ENCODE peak calls at places on chromosomes 3 and 15, in nine cellular contexts. One of them, this sample, is unnamed.

GRCh38 chr3:113454625-113455024 is 13.3 kb upstream of the CFAP44 start:
- DNase-seq in K562: no peak
- DNase-seq in HL-60: no peak
- DNase-seq in A549: no peak
- DNase-seq in Panc1: no peak
- DNase-seq in HepG2: no peak
- DNase-seq in SK-N-SH: no peak
- DNase-seq in GM12878: no peak
- DNase-seq in GM23338: no peak
- DNase-seq in this sample: no peak

GRCh38 chr15:22258402-22259150 is 178.2 kb downstream of the OR4M2 start:
- DNase-seq in K562: no peak
- DNase-seq in HL-60: no peak
- DNase-seq in A549: no peak
- DNase-seq in Panc1: no peak
- DNase-seq in HepG2: no peak
- DNase-seq in SK-N-SH: peak; percentile 44
- DNase-seq in GM12878: no peak
- DNase-seq in GM23338: no peak
- DNase-seq in this sample: no peak

GRCh38 chr15:62334581-62334980 is 169.5 kb upstream of the C2CD4B start:
- DNase-seq in K562: no peak
- DNase-seq in HL-60: no peak
- DNase-seq in A549: no peak
- DNase-seq in Panc1: no peak
- DNase-seq in HepG2: no peak
- DNase-seq in SK-N-SH: no peak
- DNase-seq in GM12878: no peak
- DNase-seq in GM23338: no peak
- DNase-seq in this sample: no peak

GRCh38 chr3:71488882-71489281 is 94.6 kb downstream of the FOXP1 start:
- DNase-seq in K562: no peak
- DNase-seq in HL-60: no peak
- DNase-seq in A549: no peak
- DNase-seq in Panc1: no peak
- DNase-seq in HepG2: no peak
- DNase-seq in SK-N-SH: no peak
- DNase-seq in GM12878: no peak
- DNase-seq in GM23338: no peak
- DNase-seq in this sample: no peak

GRCh38 chr15:80778964-80779657 is at the start of gene CEMIP:
- DNase-seq in K562: peak; percentile 80
- DNase-seq in HL-60: no peak
- DNase-seq in A549: peak; percentile 88
- DNase-seq in Panc1: no peak
- DNase-seq in HepG2: peak; percentile 71
- DNase-seq in SK-N-SH: peak; percentile 94
- DNase-seq in GM12878: no peak
- DNase-seq in GM23338: peak; percentile 90
- DNase-seq in this sample: peak; percentile 33

GRCh38 chr3:10449436-10449835 is 56.0 kb downstream of the ATP2B2 start:
- DNase-seq in K562: no peak
- DNase-seq in HL-60: no peak
- DNase-seq in A549: no peak
- DNase-seq in Panc1: no peak
- DNase-seq in HepG2: no peak
- DNase-seq in SK-N-SH: no peak
- DNase-seq in GM12878: no peak
- DNase-seq in GM23338: no peak
- DNase-seq in this sample: no peak

GRCh38 chr15:53378096-53378620 is 381.3 kb downstream of the WDR72 start:
- DNase-seq in K562: no peak
- DNase-seq in HL-60: no peak
- DNase-seq in A549: no peak
- DNase-seq in Panc1: no peak
- DNase-seq in HepG2: no peak
- DNase-seq in SK-N-SH: no peak
- DNase-seq in GM12878: no peak
- DNase-seq in GM23338: no peak
- DNase-seq in this sample: no peak

GRCh38 chr3:184639351-184639750 is 72.5 kb downstream of the MAGEF1 start:
- DNase-seq in K562: no peak
- DNase-seq in HL-60: no peak
- DNase-seq in A549: no peak
- DNase-seq in Panc1: no peak
- DNase-seq in HepG2: no peak
- DNase-seq in SK-N-SH: no peak
- DNase-seq in GM12878: no peak
- DNase-seq in GM23338: no peak
- DNase-seq in this sample: no peak

GRCh38 chr15:31392761-31393401 is 66.2 kb downstream of the KLF13 start:
- DNase-seq in K562: peak; percentile 2
- DNase-seq in HL-60: no peak
- DNase-seq in A549: no peak
- DNase-seq in Panc1: no peak
- DNase-seq in HepG2: no peak
- DNase-seq in SK-N-SH: no peak
- DNase-seq in GM12878: no peak
- DNase-seq in GM23338: peak; percentile 43
- DNase-seq in this sample: no peak

GRCh38 chr3:40096561-40097506 is 212.7 kb upstream of the EIF1B start:
- DNase-seq in K562: no peak
- DNase-seq in HL-60: no peak
- DNase-seq in A549: no peak
- DNase-seq in Panc1: no peak
- DNase-seq in HepG2: no peak
- DNase-seq in SK-N-SH: no peak
- DNase-seq in GM12878: no peak
- DNase-seq in GM23338: no peak
- DNase-seq in this sample: no peak

GRCh38 chr3:155739154-155739553 is 5.7 kb downstream of the PLCH1 start:
- DNase-seq in K562: peak; percentile 29
- DNase-seq in HL-60: no peak
- DNase-seq in A549: no peak
- DNase-seq in Panc1: no peak
- DNase-seq in HepG2: peak; percentile 43
- DNase-seq in SK-N-SH: no peak
- DNase-seq in GM12878: no peak
- DNase-seq in GM23338: no peak
- DNase-seq in this sample: no peak

GRCh38 chr3:15264486-15264885 is 58.4 kb downstream of the CAPN7 start:
- DNase-seq in K562: no peak
- DNase-seq in HL-60: no peak
- DNase-seq in A549: no peak
- DNase-seq in Panc1: no peak
- DNase-seq in HepG2: no peak
- DNase-seq in SK-N-SH: no peak
- DNase-seq in GM12878: no peak
- DNase-seq in GM23338: no peak
- DNase-seq in this sample: no peak

GRCh38 chr15:71812966-71813722 is 2.8 kb downstream of the NR2E3 start:
- DNase-seq in K562: no peak
- DNase-seq in HL-60: no peak
- DNase-seq in A549: no peak
- DNase-seq in Panc1: no peak
- DNase-seq in HepG2: no peak
- DNase-seq in SK-N-SH: no peak
- DNase-seq in GM12878: no peak
- DNase-seq in GM23338: no peak
- DNase-seq in this sample: no peak

GRCh38 chr3:76131396-76132153 is 346.2 kb upstream of the ZNF717 start:
- DNase-seq in K562: no peak
- DNase-seq in HL-60: no peak
- DNase-seq in A549: no peak
- DNase-seq in Panc1: no peak
- DNase-seq in HepG2: no peak
- DNase-seq in SK-N-SH: no peak
- DNase-seq in GM12878: no peak
- DNase-seq in GM23338: no peak
- DNase-seq in this sample: no peak

GRCh38 chr3:133934996-133935842 is 39.5 kb upstream of the RAB6B start:
- DNase-seq in K562: no peak
- DNase-seq in HL-60: no peak
- DNase-seq in A549: no peak
- DNase-seq in Panc1: no peak
- DNase-seq in HepG2: no peak
- DNase-seq in SK-N-SH: no peak
- DNase-seq in GM12878: no peak
- DNase-seq in GM23338: no peak
- DNase-seq in this sample: no peak

GRCh38 chr3:133937061-133937686 is 41.5 kb upstream of the RAB6B start:
- DNase-seq in K562: no peak
- DNase-seq in HL-60: no peak
- DNase-seq in A549: no peak
- DNase-seq in Panc1: no peak
- DNase-seq in HepG2: no peak
- DNase-seq in SK-N-SH: no peak
- DNase-seq in GM12878: no peak
- DNase-seq in GM23338: no peak
- DNase-seq in this sample: no peak

GRCh38 chr3:133934073-133934970 is 38.6 kb upstream of the RAB6B start:
- DNase-seq in K562: no peak
- DNase-seq in HL-60: no peak
- DNase-seq in A549: no peak
- DNase-seq in Panc1: no peak
- DNase-seq in HepG2: no peak
- DNase-seq in SK-N-SH: no peak
- DNase-seq in GM12878: no peak
- DNase-seq in GM23338: no peak
- DNase-seq in this sample: no peak

GRCh38 chr3:133937756-133938601 is 42.3 kb upstream of the RAB6B start:
- DNase-seq in K562: no peak
- DNase-seq in HL-60: no peak
- DNase-seq in A549: no peak
- DNase-seq in Panc1: no peak
- DNase-seq in HepG2: no peak
- DNase-seq in SK-N-SH: no peak
- DNase-seq in GM12878: no peak
- DNase-seq in GM23338: no peak
- DNase-seq in this sample: no peak

DNA sequence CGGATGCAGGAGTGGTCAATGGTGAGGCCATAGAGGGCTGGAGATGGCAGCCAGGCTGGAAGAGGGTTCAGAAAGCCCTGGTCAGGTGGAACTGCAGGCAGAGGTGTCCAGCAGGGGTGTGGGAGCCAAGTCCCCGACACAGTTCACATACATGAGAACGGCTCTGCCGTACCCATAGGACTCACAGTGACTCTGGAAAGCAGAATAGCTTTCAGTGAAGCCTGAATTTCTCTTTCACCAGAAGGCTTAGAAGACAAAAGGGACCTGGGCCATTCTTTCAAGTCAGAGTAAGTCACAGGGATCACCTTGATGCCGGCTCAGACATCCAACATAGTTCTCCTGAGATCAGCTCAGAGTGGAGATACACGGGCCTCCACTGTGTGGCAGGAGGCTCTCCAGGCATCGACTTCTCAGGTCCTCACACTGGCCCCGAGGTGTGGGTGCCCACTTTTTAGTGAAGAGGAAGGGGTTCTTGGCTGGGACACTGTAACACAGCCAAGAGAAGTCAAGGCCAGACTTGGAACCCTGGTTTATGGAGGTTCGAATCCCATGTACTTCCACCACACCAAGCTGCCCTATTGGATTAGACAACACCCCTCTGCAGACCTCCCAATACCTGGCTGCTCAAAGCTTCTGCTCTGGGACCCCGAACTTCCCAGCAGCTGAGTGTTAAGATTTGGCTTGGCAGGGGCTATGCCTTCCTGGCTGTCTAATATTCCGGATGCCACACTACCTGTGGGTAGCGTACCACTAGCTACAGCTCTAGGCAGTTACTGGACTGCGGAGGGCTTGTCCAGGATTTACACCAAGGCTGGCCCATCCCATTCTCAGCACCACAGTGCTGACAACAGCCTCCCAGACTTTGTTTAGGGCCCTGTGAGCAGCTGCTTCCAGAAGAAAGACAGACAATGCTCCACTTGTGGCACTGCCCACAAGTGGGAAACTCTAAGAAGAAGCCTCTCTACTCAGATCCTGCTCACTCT is 40.5 kb upstream of the RAB6B start:
- DNase-seq in K562: no peak
- DNase-seq in HL-60: no peak
- DNase-seq in A549: no peak
- DNase-seq in Panc1: no peak
- DNase-seq in HepG2: no peak
- DNase-seq in SK-N-SH: no peak
- DNase-seq in GM12878: no peak
- DNase-seq in GM23338: no peak
- DNase-seq in this sample: no peak
- TF ChIP-seq REST in K562: no peak
- TF ChIP-seq REST in HL-60: no peak
- TF ChIP-seq REST in A549: no peak
- TF ChIP-seq REST in Panc1: no peak
- TF ChIP-seq REST in HepG2: no peak
- TF ChIP-seq REST in SK-N-SH: no peak
- TF ChIP-seq REST in GM12878: no peak
- TF ChIP-seq REST in GM23338: no peak
- TF ChIP-seq REST in this sample: no peak

DNA sequence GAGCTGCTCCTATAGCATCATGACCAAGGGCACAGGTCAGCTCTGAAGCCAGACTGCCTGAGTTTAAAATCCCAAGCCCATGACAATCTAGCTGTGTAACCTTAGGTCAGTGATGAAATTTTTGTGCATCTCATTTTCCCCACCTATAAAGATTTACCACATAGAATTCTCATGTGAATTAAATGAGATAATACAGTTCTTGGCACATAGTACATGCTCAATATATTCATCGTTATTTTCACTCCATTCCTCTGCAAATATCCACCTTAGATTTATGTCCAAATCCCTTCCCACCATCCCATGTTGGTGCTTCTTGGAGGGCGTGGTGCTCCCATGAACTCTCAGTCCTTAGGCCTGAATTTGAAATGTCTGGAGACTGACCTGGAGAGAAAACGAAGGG is 300.1 kb downstream of the TLE3 start:
- DNase-seq in K562: no peak
- DNase-seq in HL-60: no peak
- DNase-seq in A549: no peak
- DNase-seq in Panc1: no peak
- DNase-seq in HepG2: no peak
- DNase-seq in SK-N-SH: no peak
- DNase-seq in GM12878: no peak
- DNase-seq in GM23338: no peak
- DNase-seq in this sample: no peak
- TF ChIP-seq REST in K562: no peak
- TF ChIP-seq REST in HL-60: no peak
- TF ChIP-seq REST in A549: no peak
- TF ChIP-seq REST in Panc1: no peak
- TF ChIP-seq REST in HepG2: no peak
- TF ChIP-seq REST in SK-N-SH: no peak
- TF ChIP-seq REST in GM12878: no peak
- TF ChIP-seq REST in GM23338: no peak
- TF ChIP-seq REST in this sample: no peak

GRCh38 chr3:50428007-50428633 is 68.8 kb upstream of the TMEM115 start:
- DNase-seq in K562: no peak
- DNase-seq in HL-60: no peak
- DNase-seq in A549: no peak
- DNase-seq in Panc1: no peak
- DNase-seq in HepG2: no peak
- DNase-seq in SK-N-SH: peak; percentile 88
- DNase-seq in GM12878: no peak
- DNase-seq in GM23338: no peak
- DNase-seq in this sample: no peak
- TF ChIP-seq REST in K562: no peak
- TF ChIP-seq REST in HL-60: no peak
- TF ChIP-seq REST in A549: no peak
- TF ChIP-seq REST in Panc1: no peak
- TF ChIP-seq REST in HepG2: no peak
- TF ChIP-seq REST in SK-N-SH: no peak
- TF ChIP-seq REST in GM12878: no peak
- TF ChIP-seq REST in GM23338: no peak
- TF ChIP-seq REST in this sample: no peak

GRCh38 chr15:60128000-60128376 is 123.9 kb downstream of the FOXB1 start:
- DNase-seq in K562: no peak
- DNase-seq in HL-60: no peak
- DNase-seq in A549: no peak
- DNase-seq in Panc1: no peak
- DNase-seq in HepG2: no peak
- DNase-seq in SK-N-SH: no peak
- DNase-seq in GM12878: no peak
- DNase-seq in GM23338: peak; percentile 64
- DNase-seq in this sample: no peak
- TF ChIP-seq REST in K562: no peak
- TF ChIP-seq REST in HL-60: no peak
- TF ChIP-seq REST in A549: no peak
- TF ChIP-seq REST in Panc1: no peak
- TF ChIP-seq REST in HepG2: no peak
- TF ChIP-seq REST in SK-N-SH: no peak
- TF ChIP-seq REST in GM12878: no peak
- TF ChIP-seq REST in GM23338: no peak
- TF ChIP-seq REST in this sample: no peak